ENCODE peak calls at places on chromosomes 6 and 20, in seven cellular contexts. K is HL-60; X is brain microvascular endothelial cell; O is CD4-positive, alpha-beta T cell; V is spleen; S is right lobe of liver; R is nephron progenitor cell. I is an unnamed sample.

GRCh38 chr20:26209171-26209941 is 512.7 kb upstream of the ZNF337 start:
- DNase-seq in K (no peak), X (no peak), O (no peak), V (peak; percentile 67), S (no peak), R (peak; percentile 52), I (no peak)

GRCh38 chr20:22383156-22383555 is 201.2 kb downstream of the FOXA2 start:
- DNase-seq in K (no peak), X (no peak), O (no peak), V (no peak), S (no peak), R (no peak), I (no peak)

GRCh38 chr6:146968041-146968760 is 236.0 kb upstream of the STXBP5 start:
- DNase-seq in K (no peak), X (peak; percentile 63), O (no peak), V (no peak), S (no peak), R (no peak), I (peak; percentile 81)

GRCh38 chr20:40643891-40644290 is 45.1 kb downstream of the MAFB start:
- DNase-seq in K (no peak), X (no peak), O (no peak), V (peak; percentile 87), S (no peak), R (no peak), I (no peak)

GRCh38 chr20:10449270-10449669 is 14.2 kb downstream of the SLX4IP start:
- DNase-seq in K (no peak), X (no peak), O (no peak), V (no peak), S (no peak), R (no peak), I (no peak)

GRCh38 chr6:47483516-47483852 is 5.9 kb downstream of the CD2AP start:
- DNase-seq in K (no peak), X (no peak), O (no peak), V (no peak), S (no peak), R (no peak), I (no peak)

GRCh38 chr6:15254074-15254975 is 8.5 kb downstream of the JARID2 start:
- DNase-seq in K (peak; percentile 57), X (peak; percentile 60), O (no peak), V (no peak), S (no peak), R (no peak), I (no peak)

GRCh38 chr6:55438217-55438616 is 110.9 kb downstream of the GFRAL start:
- DNase-seq in K (no peak), X (no peak), O (no peak), V (no peak), S (no peak), R (no peak), I (no peak)

GRCh38 chr6:53369876-53370515 is 21.2 kb upstream of the ELOVL5 start:
- DNase-seq in K (no peak), X (no peak), O (no peak), V (no peak), S (no peak), R (no peak), I (no peak)

GRCh38 chr6:44039191-44039719 is 88.0 kb downstream of the MRPL14 start:
- DNase-seq in K (no peak), X (no peak), O (no peak), V (peak; percentile 56), S (no peak), R (no peak), I (no peak)
- TF ChIP-seq CTCF in K (no peak), X (no peak), O (no peak), V (no peak), S (no peak), R (no peak), I (no peak)

DNA sequence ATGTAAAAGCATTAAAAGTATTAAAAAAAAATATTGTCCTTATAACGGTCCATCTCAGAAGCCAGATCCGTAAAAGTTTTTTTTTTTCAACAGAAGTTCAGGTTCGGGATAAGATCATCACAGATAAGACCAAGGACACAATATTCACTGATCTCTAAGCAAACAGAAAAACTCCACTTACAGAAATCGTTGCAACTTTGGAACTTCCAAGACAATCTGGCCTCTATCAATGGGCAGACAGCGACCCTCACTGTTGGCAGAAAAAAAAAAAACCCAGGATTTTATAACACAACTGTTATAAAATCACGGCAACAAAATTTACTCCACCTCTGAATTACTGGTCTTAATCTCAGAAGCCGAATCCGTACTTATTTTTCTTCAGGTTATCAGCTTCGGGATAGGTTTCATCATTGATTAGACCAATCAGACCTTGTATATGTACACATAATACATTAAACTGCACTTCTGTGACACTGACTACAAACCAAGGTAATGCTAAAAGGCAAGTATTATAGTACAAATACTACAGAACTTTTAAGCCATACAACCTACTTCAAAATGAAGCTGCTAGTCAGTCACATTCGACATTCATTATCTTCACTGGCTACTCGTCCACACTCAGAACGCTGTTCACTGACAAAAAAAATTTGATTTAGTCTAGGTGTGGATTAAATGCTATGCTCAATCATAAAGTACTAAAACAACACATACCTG is 34.7 kb upstream of the SYNCRIP start:
- DNase-seq in K (no peak), X (no peak), O (no peak), V (no peak), S (no peak), R (no peak), I (no peak)
- TF ChIP-seq CTCF in K (no peak), X (peak; percentile 25), O (peak; percentile 39), V (no peak), S (peak; percentile 43), R (no peak), I (peak; percentile 10)

GRCh38 chr20:31517373-31517772 is 3.1 kb downstream of the HM13 start:
- DNase-seq in K (peak; percentile 46), X (peak; percentile 45), O (no peak), V (no peak), S (peak; percentile 61), R (peak; percentile 13), I (peak; percentile 28)
- TF ChIP-seq CTCF in K (no peak), X (peak; percentile 59), O (no peak), V (no peak), S (peak; percentile 33), R (no peak), I (peak; percentile 45)

GRCh38 chr20:20051767-20052073 is 546 bp downstream of the CRNKL1 start:
- DNase-seq in K (no peak), X (no peak), O (no peak), V (no peak), S (no peak), R (no peak), I (no peak)

DNA sequence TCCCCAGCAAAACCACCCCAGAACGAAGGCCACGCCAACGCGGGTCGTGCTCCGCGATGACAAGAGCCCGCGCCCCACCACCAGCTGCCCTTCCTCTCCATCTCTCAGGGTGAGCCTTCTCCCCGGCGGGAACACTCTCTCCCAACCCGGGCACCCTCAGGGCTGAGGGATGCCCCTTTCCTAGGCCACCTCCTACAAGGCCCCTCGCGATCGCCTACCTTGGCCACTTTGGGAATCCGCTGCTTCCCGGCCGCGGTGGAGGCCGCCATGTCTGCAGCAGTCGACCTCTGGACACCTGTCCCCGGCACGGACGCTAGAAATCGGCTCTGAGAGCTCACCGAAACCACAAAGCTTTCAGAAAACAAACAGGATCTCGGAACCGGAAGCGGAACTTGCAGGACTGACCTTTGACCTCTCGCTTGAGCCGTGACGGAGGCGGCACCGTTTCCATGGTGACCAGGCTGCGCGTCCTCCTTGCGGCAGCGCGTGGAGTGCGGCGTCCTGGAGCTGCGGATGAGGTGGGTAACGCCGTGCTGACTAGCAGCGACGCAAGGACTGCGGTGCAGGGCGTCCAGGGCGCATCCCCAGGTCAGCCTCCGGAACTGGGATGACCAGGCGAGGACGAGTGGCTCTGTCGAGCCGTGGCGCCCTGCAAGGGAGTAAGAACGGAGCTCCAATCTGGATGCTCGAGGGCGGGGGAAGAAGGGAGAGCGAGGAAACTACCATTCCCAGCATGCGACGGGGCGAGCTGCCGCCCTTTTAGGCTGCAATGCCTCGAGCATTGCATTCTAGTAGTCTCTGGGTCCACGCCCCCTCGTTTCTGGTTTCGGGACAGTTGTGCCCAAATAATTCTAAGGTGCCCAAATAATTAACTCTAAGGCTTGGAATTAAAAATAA is at the start of the genes CFAP61 and CRNKL1:
- DNase-seq in K (peak; percentile 97), X (peak; percentile 94), O (peak; percentile 95), V (peak; percentile 98), S (peak; percentile 97), R (peak; percentile 96), I (peak; percentile 84)
- TF ChIP-seq CTCF in K (no peak), X (no peak), O (no peak), V (peak; percentile 21), S (no peak), R (no peak), I (no peak)